ENCODE peak calls at places on chromosomes 4 and X, in eight cellular contexts. One of them, this sample, is unnamed.

GRCh38 chr4:86026720-86027119 is 333.1 kb downstream of the MAPK10 start:
- DNase-seq in CD8-positive, alpha-beta T cell: no peak
- DNase-seq in nephron progenitor cell: no peak
- DNase-seq in cardiac muscle cell: no peak
- DNase-seq in lower leg skin: no peak
- DNase-seq in lung: no peak
- DNase-seq in GM10248: no peak
- DNase-seq in AG10803: no peak
- DNase-seq in this sample: no peak

GRCh38 chr4:53717064-53717549 is 125.8 kb upstream of the LNX1 start:
- DNase-seq in CD8-positive, alpha-beta T cell: no peak
- DNase-seq in nephron progenitor cell: no peak
- DNase-seq in cardiac muscle cell: no peak
- DNase-seq in lower leg skin: no peak
- DNase-seq in lung: no peak
- DNase-seq in GM10248: no peak
- DNase-seq in AG10803: peak; percentile 30
- DNase-seq in this sample: no peak

GRCh38 chrX:31132803-31133202 is 61.0 kb upstream of the FTHL17 start:
- DNase-seq in CD8-positive, alpha-beta T cell: no peak
- DNase-seq in nephron progenitor cell: no peak
- DNase-seq in cardiac muscle cell: no peak
- DNase-seq in lower leg skin: no peak
- DNase-seq in lung: no peak
- DNase-seq in GM10248: no peak
- DNase-seq in AG10803: no peak
- DNase-seq in this sample: no peak

GRCh38 chr4:78704981-78705757 is 71.0 kb upstream of the BMP2K start:
- DNase-seq in CD8-positive, alpha-beta T cell: no peak
- DNase-seq in nephron progenitor cell: no peak
- DNase-seq in cardiac muscle cell: no peak
- DNase-seq in lower leg skin: no peak
- DNase-seq in lung: no peak
- DNase-seq in GM10248: no peak
- DNase-seq in AG10803: peak; percentile 51
- DNase-seq in this sample: no peak

GRCh38 chr4:16496501-16496900 is 270.2 kb upstream of the TAPT1 start:
- DNase-seq in CD8-positive, alpha-beta T cell: no peak
- DNase-seq in nephron progenitor cell: no peak
- DNase-seq in cardiac muscle cell: no peak
- DNase-seq in lower leg skin: no peak
- DNase-seq in lung: no peak
- DNase-seq in GM10248: no peak
- DNase-seq in AG10803: peak; percentile 75
- DNase-seq in this sample: no peak

GRCh38 chrX:103361798-103362197 is 5.5 kb downstream of the TCEAL9 start:
- DNase-seq in CD8-positive, alpha-beta T cell: no peak
- DNase-seq in nephron progenitor cell: no peak
- DNase-seq in cardiac muscle cell: no peak
- DNase-seq in lower leg skin: no peak
- DNase-seq in lung: no peak
- DNase-seq in GM10248: no peak
- DNase-seq in AG10803: no peak
- DNase-seq in this sample: no peak

GRCh38 chr4:188603646-188604045 is 464.4 kb downstream of the TRIML1 start:
- DNase-seq in CD8-positive, alpha-beta T cell: no peak
- DNase-seq in nephron progenitor cell: no peak
- DNase-seq in cardiac muscle cell: no peak
- DNase-seq in lower leg skin: no peak
- DNase-seq in lung: no peak
- DNase-seq in GM10248: no peak
- DNase-seq in AG10803: peak; percentile 3
- DNase-seq in this sample: no peak

GRCh38 chrX:1485033-1485432 is 32.3 kb upstream of the ASMTL start:
- DNase-seq in CD8-positive, alpha-beta T cell: no peak
- DNase-seq in nephron progenitor cell: no peak
- DNase-seq in cardiac muscle cell: no peak
- DNase-seq in lower leg skin: peak; percentile 32
- DNase-seq in lung: no peak
- DNase-seq in GM10248: no peak
- DNase-seq in AG10803: no peak
- DNase-seq in this sample: no peak

GRCh38 chr4:114673306-114673705 is 74.7 kb downstream of the UGT8 start:
- DNase-seq in CD8-positive, alpha-beta T cell: no peak
- DNase-seq in nephron progenitor cell: no peak
- DNase-seq in cardiac muscle cell: no peak
- DNase-seq in lower leg skin: no peak
- DNase-seq in lung: no peak
- DNase-seq in GM10248: no peak
- DNase-seq in AG10803: no peak
- DNase-seq in this sample: no peak

GRCh38 chr4:86834901-86835300 is 14.3 kb downstream of the SLC10A6 start:
- DNase-seq in CD8-positive, alpha-beta T cell: no peak
- DNase-seq in nephron progenitor cell: no peak
- DNase-seq in cardiac muscle cell: no peak
- DNase-seq in lower leg skin: no peak
- DNase-seq in lung: no peak
- DNase-seq in GM10248: no peak
- DNase-seq in AG10803: peak; percentile 85
- DNase-seq in this sample: no peak

GRCh38 chr4:183035726-183036415 is 63.2 kb upstream of the WWC2 start:
- DNase-seq in CD8-positive, alpha-beta T cell: no peak
- DNase-seq in nephron progenitor cell: no peak
- DNase-seq in cardiac muscle cell: no peak
- DNase-seq in lower leg skin: no peak
- DNase-seq in lung: no peak
- DNase-seq in GM10248: no peak
- DNase-seq in AG10803: no peak
- DNase-seq in this sample: no peak

GRCh38 chr4:67250497-67250896 is 294.8 kb downstream of the CENPC start:
- DNase-seq in CD8-positive, alpha-beta T cell: no peak
- DNase-seq in nephron progenitor cell: no peak
- DNase-seq in cardiac muscle cell: no peak
- DNase-seq in lower leg skin: no peak
- DNase-seq in lung: no peak
- DNase-seq in GM10248: no peak
- DNase-seq in AG10803: no peak
- DNase-seq in this sample: no peak

GRCh38 chrX:24395775-24396174 is 35.3 kb downstream of the SUPT20HL1 start:
- DNase-seq in CD8-positive, alpha-beta T cell: peak; percentile 49
- DNase-seq in nephron progenitor cell: peak; percentile 56
- DNase-seq in cardiac muscle cell: peak; percentile 91
- DNase-seq in lower leg skin: no peak
- DNase-seq in lung: peak; percentile 33
- DNase-seq in GM10248: peak; percentile 54
- DNase-seq in AG10803: peak; percentile 62
- DNase-seq in this sample: no peak

GRCh38 chr4:113350576-113350975 is 301.1 kb downstream of the ANK2 start:
- DNase-seq in CD8-positive, alpha-beta T cell: no peak
- DNase-seq in nephron progenitor cell: no peak
- DNase-seq in cardiac muscle cell: no peak
- DNase-seq in lower leg skin: no peak
- DNase-seq in lung: no peak
- DNase-seq in GM10248: no peak
- DNase-seq in AG10803: peak; percentile 4
- DNase-seq in this sample: no peak

GRCh38 chr4:139978692-139979091 is 175.3 kb downstream of the MAML3 start:
- DNase-seq in CD8-positive, alpha-beta T cell: no peak
- DNase-seq in nephron progenitor cell: no peak
- DNase-seq in cardiac muscle cell: no peak
- DNase-seq in lower leg skin: no peak
- DNase-seq in lung: no peak
- DNase-seq in GM10248: peak; percentile 53
- DNase-seq in AG10803: no peak
- DNase-seq in this sample: peak; percentile 33

GRCh38 chrX:150766351-150767044 is 73.3 kb downstream of the MTMR1 start:
- DNase-seq in CD8-positive, alpha-beta T cell: no peak
- DNase-seq in nephron progenitor cell: no peak
- DNase-seq in cardiac muscle cell: no peak
- DNase-seq in lower leg skin: peak; percentile 72
- DNase-seq in lung: no peak
- DNase-seq in GM10248: no peak
- DNase-seq in AG10803: no peak
- DNase-seq in this sample: no peak

GRCh38 chr4:150476776-150477175 is 105.2 kb upstream of the MAB21L2 start:
- DNase-seq in CD8-positive, alpha-beta T cell: no peak
- DNase-seq in nephron progenitor cell: no peak
- DNase-seq in cardiac muscle cell: no peak
- DNase-seq in lower leg skin: no peak
- DNase-seq in lung: no peak
- DNase-seq in GM10248: no peak
- DNase-seq in AG10803: no peak
- DNase-seq in this sample: no peak

GRCh38 chrX:15471016-15471415 is 22.1 kb downstream of the PIR start:
- DNase-seq in CD8-positive, alpha-beta T cell: peak; percentile 52
- DNase-seq in nephron progenitor cell: peak; percentile 72
- DNase-seq in cardiac muscle cell: peak; percentile 73
- DNase-seq in lower leg skin: peak; percentile 92
- DNase-seq in lung: peak; percentile 71
- DNase-seq in GM10248: peak; percentile 48
- DNase-seq in AG10803: peak; percentile 76
- DNase-seq in this sample: no peak

GRCh38 chrX:20715176-20715575 is 448.5 kb upstream of the RPS6KA3 start:
- DNase-seq in CD8-positive, alpha-beta T cell: no peak
- DNase-seq in nephron progenitor cell: no peak
- DNase-seq in cardiac muscle cell: no peak
- DNase-seq in lower leg skin: no peak
- DNase-seq in lung: no peak
- DNase-seq in GM10248: no peak
- DNase-seq in AG10803: no peak
- DNase-seq in this sample: no peak

GRCh38 chr4:109334129-109334528 is 31.7 kb upstream of the COL25A1 start:
- DNase-seq in CD8-positive, alpha-beta T cell: no peak
- DNase-seq in nephron progenitor cell: no peak
- DNase-seq in cardiac muscle cell: no peak
- DNase-seq in lower leg skin: no peak
- DNase-seq in lung: no peak
- DNase-seq in GM10248: no peak
- DNase-seq in AG10803: no peak
- DNase-seq in this sample: no peak

GRCh38 chr4:109334596-109335105 is 32.2 kb upstream of the COL25A1 start:
- DNase-seq in CD8-positive, alpha-beta T cell: no peak
- DNase-seq in nephron progenitor cell: no peak
- DNase-seq in cardiac muscle cell: no peak
- DNase-seq in lower leg skin: no peak
- DNase-seq in lung: no peak
- DNase-seq in GM10248: no peak
- DNase-seq in AG10803: no peak
- DNase-seq in this sample: no peak

DNA sequence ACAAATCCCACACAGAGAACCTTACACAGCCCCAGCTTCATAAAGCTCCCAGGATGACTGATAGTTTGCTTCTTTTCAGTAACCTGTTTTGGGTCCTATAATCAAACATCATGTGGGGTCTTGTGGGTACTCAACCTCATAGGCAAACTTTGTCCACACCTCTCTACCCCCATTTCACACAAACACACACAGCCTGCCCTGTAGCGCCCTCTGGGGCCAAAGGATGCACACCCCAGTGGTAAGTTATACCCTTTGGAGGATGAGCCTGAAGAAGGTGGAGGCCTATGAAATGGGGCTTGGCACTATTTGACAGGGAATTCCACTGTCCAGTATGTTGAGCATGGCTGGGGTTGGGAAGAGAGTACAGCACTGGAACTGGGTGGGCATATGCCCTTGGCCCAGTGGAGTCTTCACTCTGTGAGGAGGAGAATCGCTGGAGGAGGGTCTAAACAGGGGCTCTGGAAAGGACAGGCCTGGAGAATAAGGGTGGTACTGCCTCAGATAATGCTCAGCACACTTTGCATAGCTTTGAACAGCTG is 30.5 kb upstream of the COL25A1 start:
- DNase-seq in CD8-positive, alpha-beta T cell: no peak
- DNase-seq in nephron progenitor cell: no peak
- DNase-seq in cardiac muscle cell: no peak
- DNase-seq in lower leg skin: no peak
- DNase-seq in lung: no peak
- DNase-seq in GM10248: no peak
- DNase-seq in AG10803: peak; percentile 8
- DNase-seq in this sample: no peak
- TF ChIP-seq CTCF in CD8-positive, alpha-beta T cell: no peak
- TF ChIP-seq CTCF in nephron progenitor cell: no peak
- TF ChIP-seq CTCF in cardiac muscle cell: peak; percentile 42
- TF ChIP-seq CTCF in lower leg skin: no peak
- TF ChIP-seq CTCF in lung: no peak
- TF ChIP-seq CTCF in GM10248: peak; percentile 33
- TF ChIP-seq CTCF in AG10803: peak; percentile 31
- TF ChIP-seq CTCF in this sample: no peak

GRCh38 chrX:85611926-85612325 is 232.5 kb upstream of the POF1B start:
- DNase-seq in CD8-positive, alpha-beta T cell: no peak
- DNase-seq in nephron progenitor cell: no peak
- DNase-seq in cardiac muscle cell: no peak
- DNase-seq in lower leg skin: no peak
- DNase-seq in lung: no peak
- DNase-seq in GM10248: peak; percentile 3
- DNase-seq in AG10803: peak; percentile 4
- DNase-seq in this sample: no peak
- TF ChIP-seq CTCF in CD8-positive, alpha-beta T cell: no peak
- TF ChIP-seq CTCF in nephron progenitor cell: peak; percentile 26
- TF ChIP-seq CTCF in cardiac muscle cell: no peak
- TF ChIP-seq CTCF in lower leg skin: no peak
- TF ChIP-seq CTCF in lung: no peak
- TF ChIP-seq CTCF in GM10248: peak; percentile 33
- TF ChIP-seq CTCF in AG10803: peak; percentile 41
- TF ChIP-seq CTCF in this sample: no peak

GRCh38 chr4:2761035-2761923 is 5.1 kb upstream of the TNIP2 start:
- DNase-seq in CD8-positive, alpha-beta T cell: no peak
- DNase-seq in nephron progenitor cell: no peak
- DNase-seq in cardiac muscle cell: no peak
- DNase-seq in lower leg skin: no peak
- DNase-seq in lung: no peak
- DNase-seq in GM10248: peak; percentile 33
- DNase-seq in AG10803: no peak
- DNase-seq in this sample: no peak
- TF ChIP-seq CTCF in CD8-positive, alpha-beta T cell: no peak
- TF ChIP-seq CTCF in nephron progenitor cell: no peak
- TF ChIP-seq CTCF in cardiac muscle cell: no peak
- TF ChIP-seq CTCF in lower leg skin: no peak
- TF ChIP-seq CTCF in lung: no peak
- TF ChIP-seq CTCF in GM10248: no peak
- TF ChIP-seq CTCF in AG10803: peak; percentile 9
- TF ChIP-seq CTCF in this sample: no peak

DNA sequence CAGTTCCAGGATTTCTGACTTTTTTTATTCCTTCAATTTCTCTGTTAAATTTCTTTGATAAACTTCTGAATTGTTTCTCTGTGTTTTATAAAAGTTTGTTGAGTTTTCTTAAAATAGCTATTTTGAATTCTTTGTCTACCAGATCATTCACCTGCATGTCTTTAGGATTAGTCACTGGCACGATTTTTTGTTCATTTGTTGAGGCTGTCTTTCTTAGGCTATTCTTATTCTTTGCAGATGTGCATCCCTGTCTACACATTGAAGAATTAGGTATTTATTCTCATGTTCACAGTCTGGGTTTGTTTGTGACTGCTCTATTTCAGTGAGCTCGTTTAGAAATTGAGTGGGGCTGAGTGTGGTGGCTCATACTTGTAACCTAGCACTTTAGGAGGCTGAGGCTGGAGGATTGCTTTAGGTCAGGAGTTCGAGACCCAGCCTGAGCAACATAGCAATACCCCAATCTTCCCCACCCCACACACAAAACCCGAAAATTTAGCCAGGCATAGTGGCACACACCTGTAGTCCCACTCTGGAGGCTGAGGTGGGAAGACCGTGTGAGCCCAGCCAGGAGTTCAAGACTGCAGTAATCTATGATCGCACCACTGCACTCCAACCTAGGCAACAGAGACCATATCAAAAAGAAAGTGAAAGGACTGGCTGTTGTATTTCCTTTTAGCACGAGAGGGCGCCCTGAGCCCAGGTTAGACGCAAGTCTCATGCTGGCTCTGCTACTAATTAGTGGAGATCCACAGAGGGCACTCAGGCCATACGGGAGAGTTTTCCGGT is 42.0 kb downstream of the F8 start:
- DNase-seq in CD8-positive, alpha-beta T cell: peak; percentile 76
- DNase-seq in nephron progenitor cell: peak; percentile 65
- DNase-seq in cardiac muscle cell: peak; percentile 66
- DNase-seq in lower leg skin: peak; percentile 91
- DNase-seq in lung: peak; percentile 69
- DNase-seq in GM10248: peak; percentile 61
- DNase-seq in AG10803: peak; percentile 56
- DNase-seq in this sample: peak; percentile 47
- TF ChIP-seq CTCF in CD8-positive, alpha-beta T cell: peak; percentile 56
- TF ChIP-seq CTCF in nephron progenitor cell: peak; percentile 51
- TF ChIP-seq CTCF in cardiac muscle cell: peak; percentile 61
- TF ChIP-seq CTCF in lower leg skin: no peak
- TF ChIP-seq CTCF in lung: peak; percentile 68
- TF ChIP-seq CTCF in GM10248: peak; percentile 64
- TF ChIP-seq CTCF in AG10803: peak; percentile 64
- TF ChIP-seq CTCF in this sample: no peak

This sample was measured in activated B cell treated with CpG ODN at 0.5 μM for 24 hours.